ENCODE peak calls at places on chromosomes 16 and 17, in nine cellular contexts. M, R, U, F, I, D, O, T and A are unnamed samples.

GRCh38 chr17:2143332-2143731 is 88.4 kb downstream of the HIC1 start:
- DNase-seq in U (no peak), R (no peak), D (no peak), O (no peak), T (no peak), F (no peak), M (no peak), I (no peak), A (no peak)

GRCh38 chr16:4682616-4683254 is 10.6 kb upstream of the NUDT16L1 start:
- DNase-seq in M (peak), I (no peak), R (peak), T (peak), U (no peak), D (no peak), F (peak), O (peak), A (peak)

GRCh38 chr17:15260376-15261062 is 4.6 kb downstream of the PMP22 start:
- DNase-seq in F (peak), R (peak), D (no peak), O (peak), U (peak), I (no peak), T (peak), M (no peak), A (peak)

GRCh38 chr17:83110755-83111154 is 31.3 kb downstream of the METRNL start:
- DNase-seq in M (no peak), O (peak), F (no peak), D (no peak), I (no peak), R (no peak), U (peak), T (no peak), A (peak)

GRCh38 chr17:54754560-54754959 is 146.1 kb upstream of the TOM1L1 start:
- DNase-seq in M (no peak), F (no peak), D (no peak), O (no peak), R (peak), T (peak), I (no peak), U (no peak), A (no peak)

GRCh38 chr16:77721752-77722314 is 481 bp upstream of the NUDT7 start:
- DNase-seq in O (no peak), U (no peak), R (no peak), M (no peak), F (no peak), T (no peak), I (peak), D (no peak), A (no peak)

GRCh38 chr16:9185396-9185795 is 94.0 kb downstream of the HAPSTR1 start:
- DNase-seq in M (no peak), D (no peak), F (no peak), R (no peak), O (no peak), T (no peak), U (no peak), I (no peak), A (no peak)

GRCh38 chr16:17483266-17483864 is 12.6 kb upstream of the XYLT1 start:
- DNase-seq in I (no peak), T (no peak), D (no peak), M (peak), R (no peak), F (no peak), U (no peak), O (no peak), A (no peak)

GRCh38 chr17:21301593-21302550 is 17.4 kb downstream of the MAP2K3 start:
- DNase-seq in D (no peak), I (no peak), T (peak), F (no peak), R (peak), U (no peak), M (no peak), O (no peak), A (no peak)

GRCh38 chr17:41178341-41178740 is 320 bp upstream of the KRTAP4-2 start:
- DNase-seq in I (no peak), U (peak), D (no peak), O (no peak), M (no peak), F (no peak), T (no peak), R (no peak), A (peak)

GRCh38 chr17:43634681-43635125 is 27.0 kb downstream of the MEOX1 start:
- DNase-seq in T (no peak), R (peak), O (no peak), I (no peak), D (no peak), M (no peak), F (no peak), U (no peak), A (peak)

GRCh38 chr17:83097831-83098230 is 18.4 kb downstream of the METRNL start:
- DNase-seq in U (no peak), O (no peak), D (no peak), M (no peak), I (no peak), T (no peak), F (no peak), R (no peak), A (no peak)

GRCh38 chr16:67563708-67564468 is 1.6 kb downstream of the CTCF start:
- DNase-seq in I (no peak), O (peak), D (no peak), R (no peak), M (peak), F (peak), T (no peak), U (peak), A (peak)

GRCh38 chr16:79721186-79721745 is 120.7 kb upstream of the MAF start:
- DNase-seq in I (no peak), M (no peak), O (no peak), U (no peak), T (no peak), R (no peak), D (no peak), F (no peak), A (peak)

GRCh38 chr17:76872221-76872873 is 4.1 kb downstream of the MGAT5B start:
- DNase-seq in F (no peak), D (no peak), R (no peak), I (peak), T (no peak), U (peak), M (peak), O (no peak), A (peak)

GRCh38 chr17:29143894-29144293 is 36.3 kb downstream of the MYO18A start:
- DNase-seq in O (peak), U (peak), I (no peak), T (no peak), M (peak), D (no peak), R (no peak), F (no peak), A (no peak)

GRCh38 chr17:48052956-48053757 is 5.0 kb downstream of the NFE2L1 start:
- DNase-seq in T (peak), O (peak), U (no peak), R (no peak), I (no peak), D (no peak), M (peak), F (no peak), A (peak)

GRCh38 chr17:38451840-38452529 is 23.7 kb downstream of the ARHGAP23 start:
- DNase-seq in M (no peak), R (no peak), T (no peak), O (no peak), I (no peak), F (no peak), U (peak), D (no peak), A (peak)

GRCh38 chr17:38455288-38455915 is 27.1 kb downstream of the ARHGAP23 start:
- DNase-seq in O (no peak), F (no peak), D (no peak), U (no peak), T (no peak), M (no peak), I (no peak), R (no peak), A (no peak)

GRCh38 chr17:38454528-38454927 is 26.3 kb downstream of the ARHGAP23 start:
- DNase-seq in F (peak), U (peak), R (peak), I (peak), D (peak), M (peak), O (peak), T (no peak), A (peak)

GRCh38 chr17:38452719-38453118 is 24.5 kb downstream of the ARHGAP23 start:
- DNase-seq in I (no peak), U (no peak), D (no peak), T (no peak), R (no peak), O (no peak), M (no peak), F (no peak), A (no peak)

GRCh38 chr17:38453951-38454421 is 25.7 kb downstream of the ARHGAP23 start:
- DNase-seq in U (peak), F (no peak), O (peak), M (no peak), I (no peak), D (no peak), T (no peak), R (no peak), A (peak)
- H3K4me3 ChIP-seq in U (peak), F (peak), O (no peak), M (peak), I (peak), D (peak), T (no peak), R (peak), A (peak)

DNA sequence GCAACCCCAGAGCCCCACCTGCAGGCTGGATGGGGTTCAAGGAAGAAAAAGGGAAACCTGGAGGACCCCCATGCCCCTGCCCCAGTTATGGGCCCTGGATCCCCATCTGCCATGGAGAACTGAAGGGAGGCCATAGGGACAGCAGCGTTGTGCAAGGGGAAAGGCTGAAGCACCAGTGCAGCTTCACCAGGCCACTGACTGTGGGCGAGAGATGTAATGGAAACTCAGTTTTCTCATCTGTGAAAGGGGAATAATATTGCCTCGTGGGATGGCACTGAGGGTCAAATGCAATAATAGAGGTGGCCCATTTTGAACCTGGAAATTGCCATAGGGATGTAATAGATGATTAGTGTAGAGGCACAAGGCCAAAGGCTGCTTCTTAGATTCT is 9.9 kb upstream of the TSPOAP1 start:
- DNase-seq in M (no peak), I (no peak), R (no peak), U (no peak), F (no peak), O (no peak), D (no peak), T (no peak), A (no peak)
- TF ChIP-seq CTCF in M (no peak), I (no peak), R (no peak), U (no peak), F (no peak), O (peak), D (no peak), T (no peak), A (no peak)

DNA sequence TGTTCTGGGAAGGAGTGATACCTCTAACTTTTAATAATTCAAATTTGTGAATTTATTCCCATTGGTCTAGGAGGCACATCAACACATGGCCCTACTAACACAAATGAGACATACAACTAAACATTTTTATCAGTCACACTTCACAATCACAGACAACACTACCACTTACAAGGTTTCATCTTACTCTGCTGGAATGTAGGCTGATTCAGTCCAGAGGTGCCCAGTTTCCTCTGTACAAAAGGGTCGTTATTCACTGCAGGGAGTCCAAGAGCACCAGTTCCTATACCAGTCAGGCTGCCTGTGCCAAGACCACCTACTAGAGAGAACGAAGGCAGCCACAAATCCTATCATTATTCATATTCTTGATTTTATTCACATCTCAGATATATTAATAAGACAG is 41.4 kb downstream of the SETD6 start:
- DNase-seq in I (no peak), M (no peak), F (no peak), D (no peak), O (no peak), R (no peak), U (no peak), T (no peak), A (no peak)
- H3K4me3 ChIP-seq in I (no peak), M (no peak), F (no peak), D (no peak), O (no peak), R (no peak), U (no peak), T (no peak), A (no peak)

DNA sequence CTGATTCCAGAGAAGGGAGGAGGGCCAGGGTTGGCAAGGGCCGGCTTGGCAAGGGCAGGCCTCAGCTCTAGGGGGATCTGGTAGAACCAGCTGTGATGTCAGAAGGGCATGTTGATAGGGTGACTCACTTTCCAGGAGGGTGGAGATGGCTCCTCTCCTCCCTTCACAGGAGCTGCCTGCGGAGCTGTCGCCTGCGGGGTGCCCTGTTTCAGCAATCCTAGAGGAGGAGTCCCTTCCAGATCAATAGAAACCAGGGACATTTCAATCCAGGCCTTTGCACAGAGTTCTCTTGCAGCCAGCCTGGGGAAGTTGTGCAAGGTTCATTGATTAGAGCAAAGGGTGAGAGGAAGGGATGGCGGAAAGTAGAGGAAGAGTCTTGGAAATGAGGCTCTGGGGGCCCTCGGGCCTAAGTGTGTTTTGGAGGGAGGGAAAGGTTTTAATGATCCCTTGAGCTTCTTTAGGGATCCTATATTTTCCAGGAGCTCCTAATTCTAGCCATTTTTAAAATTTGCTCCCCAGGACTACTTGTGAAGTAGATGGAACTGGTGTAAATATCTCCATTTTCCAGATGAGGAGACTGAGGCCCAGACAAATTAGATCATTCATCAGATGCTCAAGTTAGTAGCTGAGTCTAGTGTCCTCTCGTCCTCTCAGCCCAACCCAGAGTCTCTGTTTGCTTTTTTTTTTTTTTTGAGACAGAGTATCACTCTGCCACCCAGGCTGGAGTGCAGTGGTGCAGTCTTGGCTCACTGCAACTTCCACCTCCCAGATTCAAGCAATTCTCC is 24.8 kb upstream of the CSNK2A2 start:
- DNase-seq in D (no peak), O (no peak), T (no peak), R (no peak), I (no peak), U (peak), F (no peak), M (peak), A (peak)
- TF ChIP-seq CTCF in D (no peak), O (no peak), T (no peak), R (no peak), I (no peak), U (no peak), F (no peak), M (no peak), A (no peak)

DNA sequence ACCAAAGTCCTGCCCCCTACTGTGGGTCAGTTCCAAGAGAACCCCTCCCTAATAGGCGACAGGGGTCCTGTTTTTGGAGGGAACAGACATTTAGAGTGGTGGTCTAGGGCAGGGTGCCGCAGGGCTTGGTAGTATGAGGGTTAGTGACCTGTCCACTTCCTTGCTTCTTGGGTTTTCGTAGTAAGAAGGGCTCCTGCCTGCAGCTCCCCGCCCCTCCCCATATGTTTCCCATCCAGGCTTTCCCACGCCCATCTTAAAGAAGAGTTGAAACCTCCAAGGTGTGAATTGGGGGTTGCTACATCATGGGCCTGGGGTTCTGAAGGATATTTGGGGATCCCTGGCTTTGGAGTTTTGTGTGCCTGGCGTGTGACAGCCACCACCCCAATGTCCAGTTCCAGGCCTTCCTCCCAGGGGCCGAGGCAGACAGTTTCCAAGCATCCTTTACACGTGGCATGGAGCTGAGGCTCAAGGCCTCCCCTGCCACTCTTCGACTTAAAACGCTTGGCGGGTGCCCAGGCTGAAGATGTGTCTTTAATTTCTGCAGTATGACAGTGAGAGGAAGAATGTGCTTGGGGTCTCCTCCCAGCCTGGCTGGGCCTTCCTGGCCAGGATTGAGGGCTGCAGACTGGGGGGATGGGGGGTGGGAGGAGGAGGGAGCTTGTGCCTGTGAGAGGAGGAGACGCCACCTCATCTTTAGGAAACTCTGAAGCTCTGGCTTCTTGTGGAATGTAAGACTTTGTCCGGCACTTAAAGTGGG is 2.3 kb upstream of the COL1A1 start:
- DNase-seq in D (no peak), O (no peak), I (no peak), T (no peak), F (no peak), M (no peak), R (no peak), U (peak), A (peak)
- H3K4me3 ChIP-seq in D (no peak), O (no peak), I (no peak), T (no peak), F (no peak), M (no peak), R (no peak), U (peak), A (peak)

DNA sequence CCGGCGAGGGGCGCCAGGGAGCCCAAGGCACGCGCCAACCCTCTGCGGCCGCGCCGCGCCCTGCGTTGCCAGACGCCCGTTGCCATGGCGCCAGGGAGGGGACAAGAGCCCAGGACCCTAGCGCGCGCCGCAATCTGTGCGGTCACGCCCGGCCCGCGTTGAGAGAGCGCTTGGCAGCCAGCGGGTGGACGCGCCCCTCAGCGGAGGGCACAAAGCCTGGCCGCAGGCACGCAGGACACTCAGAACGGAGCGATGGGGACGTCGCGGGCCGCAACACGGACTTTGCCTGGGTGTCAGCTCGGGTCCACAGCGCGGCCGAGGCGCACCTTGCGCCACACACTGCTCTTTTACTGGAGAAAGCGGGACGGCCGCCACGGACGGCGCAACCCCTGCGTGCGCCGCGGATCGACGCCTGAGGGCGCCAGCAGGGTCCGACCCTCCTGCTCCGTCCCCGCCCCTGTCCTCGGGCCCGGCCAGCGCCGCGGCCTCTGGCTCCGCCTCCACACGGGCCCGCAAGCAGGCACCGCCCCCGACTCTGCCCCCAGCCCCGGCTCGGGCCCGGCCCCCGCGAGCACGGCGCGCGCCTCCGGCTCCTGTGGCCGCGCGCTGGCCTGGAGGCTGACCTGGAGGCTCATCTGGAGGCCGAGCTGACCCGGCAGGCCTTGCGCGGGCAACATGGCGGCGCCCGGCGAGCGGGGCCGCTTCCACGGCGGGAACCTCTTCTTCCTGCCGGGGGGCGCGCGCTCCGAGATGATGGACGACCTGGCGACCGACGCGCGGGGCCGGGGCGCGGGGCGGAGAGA is at the start of gene GFER:
- DNase-seq in T (peak), U (peak), R (peak), O (peak), D (no peak), I (no peak), M (peak), F (peak), A (peak)
- TF ChIP-seq CTCF in T (no peak), U (peak), R (peak), O (no peak), D (no peak), I (peak), M (no peak), F (peak), A (peak)

GRCh38 chr17:49632201-49632600 is 45.7 kb downstream of the SPOP start:
- DNase-seq in I (no peak), R (no peak), O (no peak), U (no peak), F (no peak), D (no peak), M (no peak), T (no peak), A (no peak)

GRCh38 chr17:49634487-49634865 is 43.4 kb downstream of the SPOP start:
- DNase-seq in O (no peak), U (peak), M (no peak), T (no peak), R (no peak), I (no peak), F (no peak), D (no peak), A (no peak)

GRCh38 chr17:49633250-49633649 is 44.6 kb downstream of the SPOP start:
- DNase-seq in I (no peak), F (no peak), D (no peak), O (no peak), M (no peak), U (no peak), R (no peak), T (no peak), A (no peak)

GRCh38 chr17:49635121-49635520 is 42.8 kb downstream of the SPOP start:
- DNase-seq in U (no peak), F (no peak), O (no peak), T (no peak), I (no peak), D (no peak), R (no peak), M (no peak), A (no peak)

GRCh38 chr17:49633762-49634486 is 44.0 kb downstream of the SPOP start:
- DNase-seq in F (no peak), I (no peak), U (peak), M (no peak), O (no peak), D (no peak), T (no peak), R (no peak), A (no peak)
- H3K4me3 ChIP-seq in F (no peak), I (no peak), U (no peak), M (no peak), O (no peak), D (no peak), T (no peak), R (no peak), A (no peak)

GRCh38 chr17:16818821-16819683 is 129.0 kb downstream of the CCDC144A start:
- DNase-seq in R (no peak), T (no peak), U (no peak), O (no peak), F (no peak), D (no peak), I (no peak), M (no peak), A (no peak)
- TF ChIP-seq CTCF in R (no peak), T (no peak), U (no peak), O (no peak), F (no peak), D (no peak), I (no peak), M (no peak), A (no peak)

DNA sequence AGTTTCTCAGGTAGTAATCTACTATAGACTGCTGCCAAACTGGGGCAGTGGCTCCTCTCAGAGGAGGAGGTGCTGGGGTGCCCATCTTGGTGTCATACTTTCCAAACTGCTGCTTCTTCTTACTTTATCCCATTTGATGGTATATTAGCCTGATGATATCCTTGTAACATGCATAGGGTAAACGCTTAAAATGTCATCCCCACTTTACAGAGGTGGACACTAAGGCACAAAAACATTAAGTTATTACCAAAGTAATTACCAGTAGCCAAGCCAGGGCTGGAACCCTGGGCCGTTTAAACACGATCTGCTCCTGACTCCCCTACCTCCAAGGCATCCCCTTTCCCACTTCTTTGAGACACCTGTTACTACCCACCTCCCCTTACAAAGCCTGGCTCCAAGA is 37.8 kb upstream of the CSNK2A2 start:
- DNase-seq in D (no peak), T (no peak), O (no peak), R (no peak), U (no peak), M (no peak), I (no peak), F (no peak), A (no peak)
- H3K4me3 ChIP-seq in D (no peak), T (no peak), O (no peak), R (no peak), U (no peak), M (no peak), I (no peak), F (no peak), A (no peak)